ENCODE peak calls at places on chromosomes 11 and 22, in four cellular contexts. One of them, this sample, is unnamed.

GRCh38 chr11:131760191-131760951 is 390.0 kb downstream of the NTM start:
- DNase-seq in esophagus muscularis mucosa: peak
- DNase-seq in GM12891: no peak
- DNase-seq in HCT116: no peak
- DNase-seq in this sample: no peak

GRCh38 chr11:43632171-43632570 is 48.4 kb upstream of the HSD17B12 start:
- DNase-seq in HCT116: no peak
- DNase-seq in GM12891: no peak
- DNase-seq in esophagus muscularis mucosa: no peak
- DNase-seq in this sample: no peak

GRCh38 chr11:120037111-120037510 is 100.8 kb downstream of the TRIM29 start:
- DNase-seq in esophagus muscularis mucosa: no peak
- DNase-seq in HCT116: no peak
- DNase-seq in GM12891: no peak
- DNase-seq in this sample: no peak

GRCh38 chr11:46330154-46330886 is 16.9 kb upstream of the DGKZ start:
- DNase-seq in HCT116: no peak
- DNase-seq in esophagus muscularis mucosa: no peak
- DNase-seq in GM12891: no peak
- DNase-seq in this sample: no peak

GRCh38 chr11:30788849-30789248 is 202.7 kb upstream of the MPPED2 start:
- DNase-seq in GM12891: no peak
- DNase-seq in HCT116: no peak
- DNase-seq in esophagus muscularis mucosa: no peak
- DNase-seq in this sample: no peak

GRCh38 chr11:31799036-31799793 is 11.9 kb downstream of the PAX6 start:
- DNase-seq in GM12891: no peak
- DNase-seq in esophagus muscularis mucosa: peak
- DNase-seq in HCT116: no peak
- DNase-seq in this sample: no peak

GRCh38 chr22:46187862-46188261 is 37.5 kb downstream of the PPARA start:
- DNase-seq in esophagus muscularis mucosa: no peak
- DNase-seq in HCT116: peak
- DNase-seq in GM12891: no peak
- DNase-seq in this sample: no peak

GRCh38 chr11:92946707-92947106 is 22.7 kb upstream of the MTNR1B start:
- DNase-seq in esophagus muscularis mucosa: no peak
- DNase-seq in HCT116: no peak
- DNase-seq in GM12891: no peak
- DNase-seq in this sample: no peak

GRCh38 chr11:131998020-131998419 is 627.6 kb downstream of the NTM start:
- DNase-seq in HCT116: no peak
- DNase-seq in GM12891: no peak
- DNase-seq in esophagus muscularis mucosa: no peak
- DNase-seq in this sample: no peak

GRCh38 chr11:63375434-63375833 is 5.8 kb downstream of the SLC22A9 start:
- DNase-seq in GM12891: no peak
- DNase-seq in HCT116: no peak
- DNase-seq in esophagus muscularis mucosa: no peak
- DNase-seq in this sample: no peak

GRCh38 chr22:40055143-40055926 is 60.6 kb downstream of the FAM83F start:
- DNase-seq in HCT116: no peak
- DNase-seq in GM12891: peak
- DNase-seq in esophagus muscularis mucosa: no peak
- DNase-seq in this sample: peak

GRCh38 chr11:8086001-8086479 is 5.0 kb downstream of the TUB start:
- DNase-seq in esophagus muscularis mucosa: no peak
- DNase-seq in GM12891: no peak
- DNase-seq in HCT116: no peak
- DNase-seq in this sample: no peak

GRCh38 chr11:77299528-77299993 is 1.9 kb downstream of the GDPD4 start:
- DNase-seq in GM12891: no peak
- DNase-seq in esophagus muscularis mucosa: no peak
- DNase-seq in HCT116: peak
- DNase-seq in this sample: peak

GRCh38 chr11:6307879-6308278 is 12.4 kb downstream of the CAVIN3 start:
- DNase-seq in esophagus muscularis mucosa: no peak
- DNase-seq in GM12891: no peak
- DNase-seq in HCT116: no peak
- DNase-seq in this sample: no peak

GRCh38 chr11:83956119-83956697 is 670.0 kb upstream of the CCDC90B start:
- DNase-seq in GM12891: no peak
- DNase-seq in HCT116: no peak
- DNase-seq in esophagus muscularis mucosa: no peak
- DNase-seq in this sample: no peak

GRCh38 chr11:117585631-117586030 is 211.4 kb downstream of the DSCAML1 start:
- DNase-seq in esophagus muscularis mucosa: no peak
- DNase-seq in HCT116: no peak
- DNase-seq in GM12891: no peak
- DNase-seq in this sample: no peak

GRCh38 chr22:20919718-20920117 is 2.5 kb downstream of the CRKL start:
- DNase-seq in esophagus muscularis mucosa: no peak
- DNase-seq in GM12891: no peak
- DNase-seq in HCT116: no peak
- DNase-seq in this sample: no peak

GRCh38 chr22:20918663-20919220 is 1.5 kb downstream of the CRKL start:
- DNase-seq in esophagus muscularis mucosa: no peak
- DNase-seq in GM12891: no peak
- DNase-seq in HCT116: no peak
- DNase-seq in this sample: peak

GRCh38 chr22:20912494-20912893 is 4.7 kb upstream of the CRKL start:
- DNase-seq in esophagus muscularis mucosa: no peak
- DNase-seq in GM12891: no peak
- DNase-seq in HCT116: no peak
- DNase-seq in this sample: no peak

GRCh38 chr22:20920881-20921203 is 3.6 kb downstream of the CRKL start:
- DNase-seq in GM12891: no peak
- DNase-seq in esophagus muscularis mucosa: no peak
- DNase-seq in HCT116: no peak
- DNase-seq in this sample: no peak

DNA sequence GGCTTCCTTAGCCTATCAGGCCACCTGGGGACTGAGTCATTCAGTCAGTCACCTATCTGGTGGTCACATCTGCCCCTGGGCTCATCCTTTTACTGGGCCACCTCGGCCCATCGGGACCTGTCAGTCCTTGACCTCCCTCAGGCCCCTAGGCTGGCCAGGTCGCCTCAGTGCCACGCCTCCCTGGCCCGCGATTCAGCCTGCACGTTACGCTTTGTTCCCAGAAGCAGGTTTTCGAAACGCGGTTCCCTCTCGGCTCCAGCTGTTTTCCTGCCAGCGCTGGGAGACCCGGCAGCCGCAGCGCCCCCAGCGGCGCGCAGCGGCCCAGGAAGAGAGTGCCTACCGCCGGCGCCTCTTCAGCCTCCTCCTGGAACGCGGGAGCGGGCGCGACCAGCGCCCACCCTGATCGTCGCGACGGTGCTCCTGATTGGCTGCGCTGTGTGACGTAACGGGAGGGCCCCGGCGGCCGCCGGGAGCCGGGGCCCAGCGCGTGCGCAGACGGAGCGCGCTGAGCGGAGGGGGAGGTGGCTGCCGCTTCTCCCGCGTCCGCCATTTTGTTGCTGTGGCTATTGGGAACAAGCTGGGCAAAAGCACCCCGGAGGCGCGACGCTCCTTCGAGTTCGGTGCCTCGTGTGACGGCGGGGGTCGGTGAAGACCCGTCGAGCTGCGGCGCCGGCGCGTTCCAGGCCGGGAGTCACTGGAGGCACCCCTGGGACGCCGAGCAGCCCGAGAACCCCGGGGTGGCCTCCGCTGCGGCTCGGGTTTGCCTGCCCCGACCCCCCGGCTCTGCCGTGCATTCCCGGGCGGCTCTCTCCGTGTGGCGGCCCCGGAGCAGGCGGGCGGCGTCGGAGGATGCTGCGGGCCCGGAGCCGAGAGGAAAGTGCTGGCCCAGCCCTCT is at the start of gene CRKL:
- DNase-seq in GM12891: peak
- DNase-seq in HCT116: peak
- DNase-seq in esophagus muscularis mucosa: peak
- DNase-seq in this sample: peak
- TF ChIP-seq POLR2A in GM12891: peak
- TF ChIP-seq POLR2A in HCT116: peak
- TF ChIP-seq POLR2A in esophagus muscularis mucosa: peak
- TF ChIP-seq POLR2A in this sample: peak

GRCh38 chr11:856397-856796 is 13.7 kb downstream of the TSPAN4 start:
- DNase-seq in esophagus muscularis mucosa: no peak
- DNase-seq in GM12891: no peak
- DNase-seq in HCT116: no peak
- DNase-seq in this sample: no peak

GRCh38 chr11:855343-855674 is 12.7 kb downstream of the TSPAN4 start:
- DNase-seq in HCT116: no peak
- DNase-seq in GM12891: no peak
- DNase-seq in esophagus muscularis mucosa: no peak
- DNase-seq in this sample: no peak

GRCh38 chr11:854601-855342 is 12.1 kb downstream of the TSPAN4 start:
- DNase-seq in esophagus muscularis mucosa: no peak
- DNase-seq in HCT116: no peak
- DNase-seq in GM12891: no peak
- DNase-seq in this sample: no peak

GRCh38 chr11:853682-854448 is 11.2 kb downstream of the TSPAN4 start:
- DNase-seq in GM12891: no peak
- DNase-seq in esophagus muscularis mucosa: no peak
- DNase-seq in HCT116: no peak
- DNase-seq in this sample: no peak

GRCh38 chr11:855796-856195 is 13.1 kb downstream of the TSPAN4 start:
- DNase-seq in GM12891: no peak
- DNase-seq in HCT116: no peak
- DNase-seq in esophagus muscularis mucosa: no peak
- DNase-seq in this sample: no peak
- TF ChIP-seq POLR2A in GM12891: no peak
- TF ChIP-seq POLR2A in HCT116: no peak
- TF ChIP-seq POLR2A in esophagus muscularis mucosa: no peak
- TF ChIP-seq POLR2A in this sample: no peak

GRCh38 chr22:38316340-38317236 is 645 bp downstream of the CSNK1E start:
- DNase-seq in GM12891: peak
- DNase-seq in HCT116: no peak
- DNase-seq in esophagus muscularis mucosa: no peak
- DNase-seq in this sample: peak
- TF ChIP-seq POLR2A in GM12891: no peak
- TF ChIP-seq POLR2A in HCT116: no peak
- TF ChIP-seq POLR2A in esophagus muscularis mucosa: peak
- TF ChIP-seq POLR2A in this sample: no peak

DNA sequence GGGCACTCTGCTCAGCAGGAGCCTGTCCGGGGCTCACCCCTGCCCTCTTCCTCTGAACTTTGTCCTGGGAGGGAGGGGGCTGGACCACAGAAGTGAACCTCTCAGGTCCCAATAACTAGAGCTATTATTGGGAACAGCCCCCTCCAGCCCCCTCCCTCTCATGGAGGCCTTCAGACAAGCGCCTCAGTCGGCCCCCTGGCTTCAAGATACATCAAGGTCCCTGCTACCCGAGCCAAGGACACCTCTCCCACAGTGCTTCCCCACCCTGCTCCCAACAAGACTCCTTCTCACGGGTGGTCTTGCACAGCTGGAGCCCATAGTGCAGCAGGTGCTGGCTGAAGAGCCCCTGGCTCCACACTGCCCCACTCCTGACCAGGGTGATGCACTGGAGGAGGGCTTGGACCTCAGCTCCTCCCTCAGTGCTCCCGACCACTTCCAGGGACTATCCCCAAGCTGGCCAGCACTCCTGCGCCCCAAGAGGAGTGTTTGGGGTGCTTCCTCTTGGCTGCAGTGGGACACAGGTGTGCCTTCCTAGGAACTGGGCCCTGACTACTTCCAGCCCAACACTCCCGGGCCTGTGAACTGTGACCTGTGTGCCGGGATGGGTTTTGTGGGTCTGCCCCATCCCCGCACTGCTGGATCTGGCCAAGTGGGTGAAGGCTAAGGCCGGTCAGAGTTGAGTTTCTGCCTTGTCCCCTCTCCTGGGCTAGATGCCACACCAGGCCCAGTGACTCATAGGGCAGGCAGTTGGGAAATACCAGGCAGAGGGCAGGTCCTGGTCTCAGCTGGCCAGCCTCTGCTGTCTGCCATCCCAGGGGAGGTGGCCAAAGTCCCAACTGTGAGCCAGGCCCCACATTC is 2.2 kb downstream of the PNPLA2 start:
- DNase-seq in GM12891: no peak
- DNase-seq in esophagus muscularis mucosa: no peak
- DNase-seq in HCT116: no peak
- DNase-seq in this sample: no peak
- TF ChIP-seq POLR2A in GM12891: no peak
- TF ChIP-seq POLR2A in esophagus muscularis mucosa: no peak
- TF ChIP-seq POLR2A in HCT116: no peak
- TF ChIP-seq POLR2A in this sample: no peak

DNA sequence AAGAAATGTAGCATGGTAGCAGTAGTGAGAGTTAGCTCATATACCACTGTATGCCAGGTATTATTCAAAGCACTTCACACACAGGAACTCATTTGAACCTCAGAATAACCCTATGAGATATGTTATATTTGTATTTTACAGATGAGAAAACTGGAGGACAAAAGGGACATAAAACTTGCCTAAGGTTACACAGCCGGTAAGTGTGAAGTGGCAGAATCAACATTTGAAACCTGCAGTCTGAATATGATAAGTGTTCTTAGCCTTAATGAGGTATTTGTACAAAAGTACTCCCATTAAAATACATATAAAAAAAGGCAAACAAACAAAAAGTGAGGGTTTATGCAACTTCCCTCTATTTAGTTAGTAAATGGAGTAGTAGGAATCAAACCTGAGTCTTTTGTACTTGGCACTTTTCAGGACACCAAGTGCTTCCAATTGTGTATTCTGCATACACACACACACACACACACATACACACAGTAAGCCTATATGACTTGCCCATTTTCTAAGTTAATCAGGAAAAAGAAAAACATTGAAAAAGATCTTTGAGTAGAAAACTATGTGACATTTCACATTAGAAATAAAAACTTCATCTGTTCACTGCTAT is 223.9 kb upstream of the FOLH1 start:
- DNase-seq in GM12891: no peak
- DNase-seq in esophagus muscularis mucosa: no peak
- DNase-seq in HCT116: no peak
- DNase-seq in this sample: no peak
- TF ChIP-seq POLR2A in GM12891: no peak
- TF ChIP-seq POLR2A in esophagus muscularis mucosa: no peak
- TF ChIP-seq POLR2A in HCT116: no peak
- TF ChIP-seq POLR2A in this sample: no peak

DNA sequence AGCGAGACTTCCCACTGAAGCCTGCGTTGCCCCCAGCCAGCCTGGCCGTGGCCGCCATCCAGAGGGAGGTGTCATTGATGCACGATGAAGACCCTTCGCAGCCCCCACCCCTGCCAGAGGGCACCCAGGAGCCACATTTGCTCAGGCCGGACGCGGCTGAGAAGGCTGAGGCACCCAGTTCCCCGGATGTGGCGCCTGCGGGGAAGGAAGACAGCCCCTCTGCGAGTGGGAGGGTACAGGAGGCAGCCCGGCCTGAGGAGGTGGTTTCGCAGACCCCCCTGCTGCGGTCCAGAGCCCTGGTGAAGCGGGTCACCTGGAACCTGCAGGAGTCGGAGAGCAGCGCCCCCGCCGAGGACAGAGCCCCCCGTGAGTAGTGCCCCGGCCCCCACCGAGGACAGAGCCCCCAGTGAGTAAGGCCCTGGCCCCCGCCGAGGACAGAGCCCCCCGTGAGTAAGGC is 6.4 kb downstream of the IRF7 start:
- DNase-seq in HCT116: no peak
- DNase-seq in esophagus muscularis mucosa: no peak
- DNase-seq in GM12891: no peak
- DNase-seq in this sample: no peak
- TF ChIP-seq POLR2A in HCT116: no peak
- TF ChIP-seq POLR2A in esophagus muscularis mucosa: no peak
- TF ChIP-seq POLR2A in GM12891: no peak
- TF ChIP-seq POLR2A in this sample: no peak

GRCh38 chr11:2778630-2779498 is 79.1 kb upstream of the KCNQ1OT1 start:
- DNase-seq in HCT116: no peak
- DNase-seq in GM12891: peak
- DNase-seq in esophagus muscularis mucosa: peak
- DNase-seq in this sample: peak
- TF ChIP-seq POLR2A in HCT116: no peak
- TF ChIP-seq POLR2A in GM12891: no peak
- TF ChIP-seq POLR2A in esophagus muscularis mucosa: no peak
- TF ChIP-seq POLR2A in this sample: peak